ENCODE peak calls at places on chromosomes 7 and 10, in ten cellular contexts. M, K, Y, Z, U, E, A, T, P and X are unnamed samples.

GRCh38 chr7:78959471-78959870 is 494.0 kb downstream of the MAGI2 start:
- DNase-seq in M (no peak), K (no peak), Y (no peak), Z (peak), U (no peak), E (no peak), A (no peak), T (no peak), P (no peak), X (no peak)

GRCh38 chr7:1597791-1598190 is 28.0 kb upstream of the PSMG3 start:
- DNase-seq in M (no peak), K (no peak), Y (no peak), Z (no peak), U (no peak), E (no peak), A (no peak), T (no peak), P (no peak), X (no peak)

GRCh38 chr10:110239892-110240291 is 32.5 kb downstream of the MXI1 start:
- DNase-seq in M (no peak), K (no peak), Y (no peak), Z (no peak), U (no peak), E (no peak), A (no peak), T (no peak), P (no peak), X (no peak)

GRCh38 chr10:76879116-76879706 is 758.4 kb downstream of the KCNMA1 start:
- DNase-seq in M (no peak), K (no peak), Y (no peak), Z (no peak), U (no peak), E (no peak), A (no peak), T (no peak), P (no peak), X (no peak)

GRCh38 chr7:2604608-2605174 is 27.1 kb upstream of the TTYH3 start:
- DNase-seq in M (no peak), K (no peak), Y (no peak), Z (no peak), U (no peak), E (no peak), A (no peak), T (peak), P (no peak), X (no peak)

GRCh38 chr7:85176197-85176596 is 10.7 kb downstream of the SEMA3D start:
- DNase-seq in M (no peak), K (no peak), Y (no peak), Z (peak), U (no peak), E (no peak), A (no peak), T (no peak), P (no peak), X (no peak)

GRCh38 chr7:80146561-80146960 is 11.9 kb downstream of the GNAI1 start:
- DNase-seq in M (no peak), K (no peak), Y (no peak), Z (no peak), U (no peak), E (no peak), A (no peak), T (no peak), P (no peak), X (no peak)

GRCh38 chr7:125899577-125899976 is 970.0 kb upstream of the POT1 start:
- DNase-seq in M (no peak), K (no peak), Y (no peak), Z (no peak), U (no peak), E (no peak), A (no peak), T (no peak), P (no peak), X (no peak)

GRCh38 chr7:45052011-45052410 is 36.8 kb downstream of the NACAD start:
- DNase-seq in M (no peak), K (no peak), Y (no peak), Z (no peak), U (no peak), E (no peak), A (no peak), T (no peak), P (no peak), X (no peak)

DNA sequence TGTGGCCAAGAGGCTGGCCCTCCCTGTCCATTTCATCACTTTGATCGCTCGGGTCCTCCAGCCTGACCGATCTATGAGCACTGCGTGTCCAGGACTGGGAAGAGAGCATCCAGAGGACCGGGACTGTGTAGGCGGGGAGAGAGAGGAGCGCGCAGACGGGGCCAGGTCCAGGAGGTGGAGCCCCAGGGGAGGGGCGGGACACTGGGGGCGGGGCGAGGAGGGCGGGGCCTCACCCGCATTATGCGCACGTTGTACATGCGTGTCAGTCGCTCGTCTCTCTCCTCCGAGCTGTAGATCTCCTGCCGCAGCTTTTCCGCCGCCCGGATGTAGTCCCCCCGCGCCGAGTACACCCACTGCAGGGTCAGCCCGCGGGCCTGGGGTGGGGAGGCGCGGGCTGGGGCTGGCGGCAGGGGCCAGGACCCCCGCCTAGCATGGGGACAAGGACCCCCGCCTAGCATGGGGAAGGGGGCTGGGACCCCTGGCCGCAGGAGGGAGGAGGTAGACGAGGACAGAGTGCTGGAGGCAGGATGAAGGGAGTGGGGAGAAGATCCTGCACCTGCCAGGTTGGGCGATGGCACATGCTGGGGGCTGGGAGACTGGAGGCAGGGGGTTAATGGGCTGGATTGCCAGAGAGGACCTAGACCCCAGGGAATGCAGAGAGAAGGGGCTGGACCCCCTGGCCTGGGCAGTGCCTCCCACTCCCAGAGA is 14.3 kb downstream of the MOSPD3 start:
- DNase-seq in M (peak), K (peak), Y (peak), Z (peak), U (peak), E (peak), A (peak), T (peak), P (peak), X (peak)
- TF ChIP-seq POLR2A in M (peak), K (no peak), Y (no peak), Z (no peak), U (peak), E (peak), A (no peak), T (no peak), P (no peak), X (no peak)

DNA sequence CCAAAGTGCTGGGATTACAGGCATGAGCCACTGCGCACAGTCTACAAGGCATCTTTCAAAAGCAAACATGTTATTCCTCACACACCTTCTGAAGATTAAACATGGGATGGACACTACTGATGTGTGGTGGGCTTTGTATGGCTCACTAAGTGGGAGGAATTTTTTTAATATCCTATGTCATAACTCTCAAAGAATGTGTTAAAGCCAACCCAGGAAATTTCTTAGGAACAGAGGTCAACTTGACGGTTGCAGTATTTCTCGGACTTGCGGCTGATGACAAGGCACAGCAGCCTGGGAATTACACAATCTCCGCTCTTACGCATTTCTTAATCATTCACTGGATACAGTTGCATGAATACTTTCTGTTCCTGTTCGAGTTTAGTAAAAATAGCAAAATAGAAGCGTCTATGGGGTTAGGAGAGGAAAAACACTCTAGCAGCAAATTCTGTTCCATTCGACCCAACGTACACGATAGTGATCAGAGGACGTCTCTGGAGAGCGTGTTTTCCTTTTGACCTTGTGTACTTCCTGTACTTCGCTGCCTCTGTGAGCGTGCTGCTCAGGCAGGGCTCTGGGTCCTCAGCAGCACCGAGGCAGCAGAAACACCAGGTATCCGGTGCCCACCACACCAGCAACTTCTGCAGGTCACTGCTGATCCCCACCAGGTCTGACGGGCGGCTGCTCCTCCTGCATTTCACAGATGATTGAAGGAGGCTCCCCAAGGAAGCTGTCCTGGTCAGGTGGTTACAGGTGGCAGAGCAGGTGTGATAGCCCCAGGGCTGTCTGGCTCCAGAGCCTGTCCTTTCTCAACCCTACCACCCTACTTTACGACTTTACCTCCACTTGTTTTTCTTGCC is 26.4 kb upstream of the SRGN start:
- DNase-seq in M (peak), K (no peak), Y (peak), Z (peak), U (peak), E (peak), A (peak), T (peak), P (peak), X (peak)
- TF ChIP-seq POLR2A in M (peak), K (no peak), Y (no peak), Z (peak), U (no peak), E (peak), A (no peak), T (peak), P (peak), X (peak)

GRCh38 chr10:22321156-22321711 is 335 bp downstream of the BMI1 start:
- DNase-seq in M (peak), K (no peak), Y (no peak), Z (peak), U (peak), E (peak), A (peak), T (peak), P (peak), X (peak)
- TF ChIP-seq POLR2A in M (peak), K (peak), Y (no peak), Z (no peak), U (peak), E (peak), A (peak), T (peak), P (no peak), X (peak)

GRCh38 chr10:13859979-13860619 is 273.3 kb downstream of the PRPF18 start:
- DNase-seq in M (no peak), K (no peak), Y (no peak), Z (no peak), U (no peak), E (no peak), A (no peak), T (no peak), P (no peak), X (no peak)
- TF ChIP-seq POLR2A in M (no peak), K (no peak), Y (no peak), Z (no peak), U (no peak), E (no peak), A (no peak), T (no peak), P (no peak), X (no peak)